ENCODE peak calls at places on chromosomes 3 and 15, in seven cellular contexts. One of them, this sample, is unnamed.
A peak's percentile ranks its signal among the peaks of the same experiment; 100 is the strongest.

GRCh38 chr3:168034152-168034928 is 61.4 kb downstream of the GOLIM4 start:
- DNase-seq in stimulated activated CD8-positive, alpha-beta memory T cell treated with anti-CD3 and anti-CD28 coated beads, Interleukin-4, amount 100 ng/mL, for 24 hours: no peak
- DNase-seq in NCI-H1417: no peak
- DNase-seq in endothelial cell: no peak
- DNase-seq in stimulated activated CD4-positive, alpha-beta T cell treated with anti-CD3 and anti-CD28 coated beads, TNF-alpha, amount 100 ng/mL, for 24 hours: no peak
- DNase-seq in prostate gland: no peak
- DNase-seq in activated T-helper 1 cell treated with anti-CD3 and anti-CD28 coated beads, Interleukin-2, amount 50 U/mL, for 16 hours: no peak
- DNase-seq in this sample: peak; percentile 64

GRCh38 chr3:31289592-31289991 is 243.1 kb upstream of the STT3B start:
- DNase-seq in stimulated activated CD8-positive, alpha-beta memory T cell treated with anti-CD3 and anti-CD28 coated beads, Interleukin-4, amount 100 ng/mL, for 24 hours: no peak
- DNase-seq in NCI-H1417: no peak
- DNase-seq in endothelial cell: no peak
- DNase-seq in stimulated activated CD4-positive, alpha-beta T cell treated with anti-CD3 and anti-CD28 coated beads, TNF-alpha, amount 100 ng/mL, for 24 hours: no peak
- DNase-seq in prostate gland: no peak
- DNase-seq in activated T-helper 1 cell treated with anti-CD3 and anti-CD28 coated beads, Interleukin-2, amount 50 U/mL, for 16 hours: no peak
- DNase-seq in this sample: no peak

GRCh38 chr3:29335438-29335837 is 54.6 kb downstream of the RBMS3 start:
- DNase-seq in stimulated activated CD8-positive, alpha-beta memory T cell treated with anti-CD3 and anti-CD28 coated beads, Interleukin-4, amount 100 ng/mL, for 24 hours: no peak
- DNase-seq in NCI-H1417: peak; percentile 49
- DNase-seq in endothelial cell: peak; percentile 15
- DNase-seq in stimulated activated CD4-positive, alpha-beta T cell treated with anti-CD3 and anti-CD28 coated beads, TNF-alpha, amount 100 ng/mL, for 24 hours: no peak
- DNase-seq in prostate gland: peak; percentile 87
- DNase-seq in activated T-helper 1 cell treated with anti-CD3 and anti-CD28 coated beads, Interleukin-2, amount 50 U/mL, for 16 hours: no peak
- DNase-seq in this sample: peak; percentile 96

GRCh38 chr3:44353355-44353924 is 14.9 kb downstream of the TCAIM start:
- DNase-seq in stimulated activated CD8-positive, alpha-beta memory T cell treated with anti-CD3 and anti-CD28 coated beads, Interleukin-4, amount 100 ng/mL, for 24 hours: no peak
- DNase-seq in NCI-H1417: no peak
- DNase-seq in endothelial cell: no peak
- DNase-seq in stimulated activated CD4-positive, alpha-beta T cell treated with anti-CD3 and anti-CD28 coated beads, TNF-alpha, amount 100 ng/mL, for 24 hours: no peak
- DNase-seq in prostate gland: no peak
- DNase-seq in activated T-helper 1 cell treated with anti-CD3 and anti-CD28 coated beads, Interleukin-2, amount 50 U/mL, for 16 hours: no peak
- DNase-seq in this sample: no peak

GRCh38 chr3:13002398-13003124 is 70.7 kb downstream of the IQSEC1 start:
- DNase-seq in stimulated activated CD8-positive, alpha-beta memory T cell treated with anti-CD3 and anti-CD28 coated beads, Interleukin-4, amount 100 ng/mL, for 24 hours: no peak
- DNase-seq in NCI-H1417: no peak
- DNase-seq in endothelial cell: no peak
- DNase-seq in stimulated activated CD4-positive, alpha-beta T cell treated with anti-CD3 and anti-CD28 coated beads, TNF-alpha, amount 100 ng/mL, for 24 hours: no peak
- DNase-seq in prostate gland: no peak
- DNase-seq in activated T-helper 1 cell treated with anti-CD3 and anti-CD28 coated beads, Interleukin-2, amount 50 U/mL, for 16 hours: no peak
- DNase-seq in this sample: no peak

GRCh38 chr15:41292521-41292920 is 39.9 kb downstream of the OIP5 start:
- DNase-seq in stimulated activated CD8-positive, alpha-beta memory T cell treated with anti-CD3 and anti-CD28 coated beads, Interleukin-4, amount 100 ng/mL, for 24 hours: no peak
- DNase-seq in NCI-H1417: no peak
- DNase-seq in endothelial cell: no peak
- DNase-seq in stimulated activated CD4-positive, alpha-beta T cell treated with anti-CD3 and anti-CD28 coated beads, TNF-alpha, amount 100 ng/mL, for 24 hours: no peak
- DNase-seq in prostate gland: no peak
- DNase-seq in activated T-helper 1 cell treated with anti-CD3 and anti-CD28 coated beads, Interleukin-2, amount 50 U/mL, for 16 hours: no peak
- DNase-seq in this sample: no peak

GRCh38 chr3:71117572-71118247 is 465.8 kb downstream of the FOXP1 start:
- DNase-seq in stimulated activated CD8-positive, alpha-beta memory T cell treated with anti-CD3 and anti-CD28 coated beads, Interleukin-4, amount 100 ng/mL, for 24 hours: no peak
- DNase-seq in NCI-H1417: peak; percentile 3
- DNase-seq in endothelial cell: no peak
- DNase-seq in stimulated activated CD4-positive, alpha-beta T cell treated with anti-CD3 and anti-CD28 coated beads, TNF-alpha, amount 100 ng/mL, for 24 hours: no peak
- DNase-seq in prostate gland: no peak
- DNase-seq in activated T-helper 1 cell treated with anti-CD3 and anti-CD28 coated beads, Interleukin-2, amount 50 U/mL, for 16 hours: no peak
- DNase-seq in this sample: no peak

GRCh38 chr15:57732526-57733331 is 26.2 kb downstream of the POLR2M start:
- DNase-seq in stimulated activated CD8-positive, alpha-beta memory T cell treated with anti-CD3 and anti-CD28 coated beads, Interleukin-4, amount 100 ng/mL, for 24 hours: peak; percentile 15
- DNase-seq in NCI-H1417: peak; percentile 72
- DNase-seq in endothelial cell: peak; percentile 73
- DNase-seq in stimulated activated CD4-positive, alpha-beta T cell treated with anti-CD3 and anti-CD28 coated beads, TNF-alpha, amount 100 ng/mL, for 24 hours: peak; percentile 28
- DNase-seq in prostate gland: peak; percentile 31
- DNase-seq in activated T-helper 1 cell treated with anti-CD3 and anti-CD28 coated beads, Interleukin-2, amount 50 U/mL, for 16 hours: no peak
- DNase-seq in this sample: peak; percentile 76

GRCh38 chr3:51997935-51998596 is 2.4 kb upstream of the RPL29 start:
- DNase-seq in stimulated activated CD8-positive, alpha-beta memory T cell treated with anti-CD3 and anti-CD28 coated beads, Interleukin-4, amount 100 ng/mL, for 24 hours: no peak
- DNase-seq in NCI-H1417: peak; percentile 24
- DNase-seq in endothelial cell: no peak
- DNase-seq in stimulated activated CD4-positive, alpha-beta T cell treated with anti-CD3 and anti-CD28 coated beads, TNF-alpha, amount 100 ng/mL, for 24 hours: no peak
- DNase-seq in prostate gland: no peak
- DNase-seq in activated T-helper 1 cell treated with anti-CD3 and anti-CD28 coated beads, Interleukin-2, amount 50 U/mL, for 16 hours: no peak
- DNase-seq in this sample: no peak